ENCODE peak calls at places on chromosomes 4 and X, in eight cellular contexts. One of them, this sample, is unnamed.

GRCh38 chr4:142645478-142646108 is 200.5 kb downstream of the INPP4B start:
- DNase-seq in psoas muscle: no peak
- DNase-seq in transverse colon: no peak
- DNase-seq in mucosa of descending colon: no peak
- DNase-seq in IMR-90: no peak
- DNase-seq in fibroblast of pulmonary artery: peak
- DNase-seq in brain microvascular endothelial cell: peak
- DNase-seq in Peyer's patch: no peak
- DNase-seq in this sample: no peak

GRCh38 chr4:111934294-111934693 is 211.0 kb upstream of the FAM241A start:
- DNase-seq in brain microvascular endothelial cell: no peak
- DNase-seq in psoas muscle: no peak
- DNase-seq in mucosa of descending colon: no peak
- DNase-seq in IMR-90: no peak
- DNase-seq in fibroblast of pulmonary artery: no peak
- DNase-seq in Peyer's patch: no peak
- DNase-seq in transverse colon: no peak
- DNase-seq in this sample: peak

GRCh38 chr4:158858410-158859189 is 89.8 kb downstream of the FNIP2 start:
- DNase-seq in psoas muscle: no peak
- DNase-seq in Peyer's patch: no peak
- DNase-seq in brain microvascular endothelial cell: peak
- DNase-seq in transverse colon: no peak
- DNase-seq in mucosa of descending colon: no peak
- DNase-seq in fibroblast of pulmonary artery: no peak
- DNase-seq in IMR-90: peak
- DNase-seq in this sample: peak

GRCh38 chr4:6595897-6596537 is 21.0 kb downstream of the MAN2B2 start:
- DNase-seq in fibroblast of pulmonary artery: no peak
- DNase-seq in mucosa of descending colon: no peak
- DNase-seq in IMR-90: no peak
- DNase-seq in brain microvascular endothelial cell: no peak
- DNase-seq in transverse colon: no peak
- DNase-seq in Peyer's patch: no peak
- DNase-seq in psoas muscle: no peak
- DNase-seq in this sample: no peak

GRCh38 chrX:74242484-74243138 is 61.4 kb upstream of the ZCCHC13 start:
- DNase-seq in transverse colon: no peak
- DNase-seq in Peyer's patch: peak
- DNase-seq in IMR-90: peak
- DNase-seq in brain microvascular endothelial cell: no peak
- DNase-seq in psoas muscle: no peak
- DNase-seq in fibroblast of pulmonary artery: no peak
- DNase-seq in mucosa of descending colon: no peak
- DNase-seq in this sample: no peak

GRCh38 chr4:118752551-118752950 is 67.4 kb downstream of the METTL14 start:
- DNase-seq in Peyer's patch: no peak
- DNase-seq in psoas muscle: no peak
- DNase-seq in IMR-90: no peak
- DNase-seq in brain microvascular endothelial cell: peak
- DNase-seq in mucosa of descending colon: no peak
- DNase-seq in transverse colon: no peak
- DNase-seq in fibroblast of pulmonary artery: no peak
- DNase-seq in this sample: no peak

GRCh38 chr4:26937567-26937966 is 76.9 kb downstream of the STIM2 start:
- DNase-seq in psoas muscle: no peak
- DNase-seq in mucosa of descending colon: no peak
- DNase-seq in brain microvascular endothelial cell: no peak
- DNase-seq in fibroblast of pulmonary artery: no peak
- DNase-seq in IMR-90: no peak
- DNase-seq in transverse colon: no peak
- DNase-seq in Peyer's patch: no peak
- DNase-seq in this sample: no peak

GRCh38 chrX:91414710-91415109 is 19.9 kb upstream of the PABPC5 start:
- DNase-seq in brain microvascular endothelial cell: no peak
- DNase-seq in transverse colon: no peak
- DNase-seq in fibroblast of pulmonary artery: no peak
- DNase-seq in psoas muscle: no peak
- DNase-seq in IMR-90: no peak
- DNase-seq in Peyer's patch: no peak
- DNase-seq in mucosa of descending colon: no peak
- DNase-seq in this sample: peak

GRCh38 chr4:117676153-117676552 is 358.1 kb upstream of the NDST3 start:
- DNase-seq in mucosa of descending colon: no peak
- DNase-seq in fibroblast of pulmonary artery: no peak
- DNase-seq in transverse colon: no peak
- DNase-seq in IMR-90: no peak
- DNase-seq in psoas muscle: no peak
- DNase-seq in Peyer's patch: no peak
- DNase-seq in brain microvascular endothelial cell: no peak
- DNase-seq in this sample: no peak

GRCh38 chr4:144732584-144733130 is 86.7 kb downstream of the HHIP start:
- DNase-seq in Peyer's patch: no peak
- DNase-seq in IMR-90: peak
- DNase-seq in psoas muscle: no peak
- DNase-seq in transverse colon: no peak
- DNase-seq in fibroblast of pulmonary artery: no peak
- DNase-seq in brain microvascular endothelial cell: no peak
- DNase-seq in mucosa of descending colon: no peak
- DNase-seq in this sample: no peak

GRCh38 chrX:54817220-54817820 is 9.8 kb downstream of the MAGED2 start:
- DNase-seq in mucosa of descending colon: no peak
- DNase-seq in Peyer's patch: no peak
- DNase-seq in brain microvascular endothelial cell: no peak
- DNase-seq in IMR-90: no peak
- DNase-seq in psoas muscle: no peak
- DNase-seq in fibroblast of pulmonary artery: peak
- DNase-seq in transverse colon: no peak
- DNase-seq in this sample: no peak

GRCh38 chr4:44869985-44870384 is 143.6 kb upstream of the GNPDA2 start:
- DNase-seq in psoas muscle: no peak
- DNase-seq in transverse colon: no peak
- DNase-seq in mucosa of descending colon: no peak
- DNase-seq in brain microvascular endothelial cell: no peak
- DNase-seq in fibroblast of pulmonary artery: no peak
- DNase-seq in IMR-90: no peak
- DNase-seq in Peyer's patch: no peak
- DNase-seq in this sample: no peak

GRCh38 chr4:47852121-47852520 is 14.3 kb upstream of the CORIN start:
- DNase-seq in Peyer's patch: no peak
- DNase-seq in brain microvascular endothelial cell: peak
- DNase-seq in IMR-90: peak
- DNase-seq in mucosa of descending colon: no peak
- DNase-seq in transverse colon: no peak
- DNase-seq in psoas muscle: no peak
- DNase-seq in fibroblast of pulmonary artery: peak
- DNase-seq in this sample: peak

GRCh38 chr4:111954546-111954945 is 190.7 kb upstream of the FAM241A start:
- DNase-seq in mucosa of descending colon: no peak
- DNase-seq in Peyer's patch: no peak
- DNase-seq in fibroblast of pulmonary artery: no peak
- DNase-seq in IMR-90: no peak
- DNase-seq in brain microvascular endothelial cell: no peak
- DNase-seq in psoas muscle: no peak
- DNase-seq in transverse colon: no peak
- DNase-seq in this sample: peak

GRCh38 chrX:28586891-28587635 is at the start of gene IL1RAPL1:
- DNase-seq in psoas muscle: no peak
- DNase-seq in fibroblast of pulmonary artery: peak
- DNase-seq in brain microvascular endothelial cell: peak
- DNase-seq in IMR-90: peak
- DNase-seq in mucosa of descending colon: no peak
- DNase-seq in Peyer's patch: no peak
- DNase-seq in transverse colon: no peak
- DNase-seq in this sample: peak

GRCh38 chr4:145285928-145286327 is 105.5 kb upstream of the OTUD4 start:
- DNase-seq in Peyer's patch: no peak
- DNase-seq in mucosa of descending colon: no peak
- DNase-seq in psoas muscle: no peak
- DNase-seq in fibroblast of pulmonary artery: peak
- DNase-seq in transverse colon: no peak
- DNase-seq in brain microvascular endothelial cell: peak
- DNase-seq in IMR-90: peak
- DNase-seq in this sample: peak

GRCh38 chr4:147689062-147689461 is 5.1 kb upstream of the PRMT9 start:
- DNase-seq in psoas muscle: no peak
- DNase-seq in Peyer's patch: no peak
- DNase-seq in fibroblast of pulmonary artery: no peak
- DNase-seq in brain microvascular endothelial cell: no peak
- DNase-seq in transverse colon: no peak
- DNase-seq in IMR-90: no peak
- DNase-seq in mucosa of descending colon: no peak
- DNase-seq in this sample: no peak

GRCh38 chr4:80008351-80008750 is 64.7 kb downstream of the ANTXR2 start:
- DNase-seq in fibroblast of pulmonary artery: no peak
- DNase-seq in IMR-90: no peak
- DNase-seq in mucosa of descending colon: no peak
- DNase-seq in transverse colon: no peak
- DNase-seq in brain microvascular endothelial cell: no peak
- DNase-seq in psoas muscle: no peak
- DNase-seq in Peyer's patch: no peak
- DNase-seq in this sample: no peak

GRCh38 chr4:80225628-80226027 is 28.3 kb downstream of the PRDM8 start:
- DNase-seq in brain microvascular endothelial cell: no peak
- DNase-seq in psoas muscle: no peak
- DNase-seq in transverse colon: no peak
- DNase-seq in mucosa of descending colon: no peak
- DNase-seq in IMR-90: peak
- DNase-seq in fibroblast of pulmonary artery: no peak
- DNase-seq in Peyer's patch: no peak
- DNase-seq in this sample: peak

GRCh38 chr4:60042941-60043340 is 1157.2 kb upstream of the ADGRL3 start:
- DNase-seq in Peyer's patch: no peak
- DNase-seq in transverse colon: no peak
- DNase-seq in mucosa of descending colon: no peak
- DNase-seq in fibroblast of pulmonary artery: no peak
- DNase-seq in brain microvascular endothelial cell: peak
- DNase-seq in psoas muscle: no peak
- DNase-seq in IMR-90: no peak
- DNase-seq in this sample: no peak

GRCh38 chr4:126404549-126404948 is 1089.8 kb downstream of the FAT4 start:
- DNase-seq in brain microvascular endothelial cell: no peak
- DNase-seq in IMR-90: peak
- DNase-seq in mucosa of descending colon: no peak
- DNase-seq in fibroblast of pulmonary artery: peak
- DNase-seq in transverse colon: no peak
- DNase-seq in psoas muscle: no peak
- DNase-seq in Peyer's patch: no peak
- DNase-seq in this sample: no peak

GRCh38 chr4:25029479-25030282 is 1.1 kb downstream of the LGI2 start:
- DNase-seq in transverse colon: peak
- DNase-seq in fibroblast of pulmonary artery: no peak
- DNase-seq in IMR-90: no peak
- DNase-seq in mucosa of descending colon: no peak
- DNase-seq in psoas muscle: no peak
- DNase-seq in brain microvascular endothelial cell: no peak
- DNase-seq in Peyer's patch: no peak
- DNase-seq in this sample: no peak
- H3K4me3 ChIP-seq in transverse colon: peak
- H3K4me3 ChIP-seq in fibroblast of pulmonary artery: peak
- H3K4me3 ChIP-seq in IMR-90: no peak
- H3K4me3 ChIP-seq in mucosa of descending colon: no peak
- H3K4me3 ChIP-seq in psoas muscle: peak
- H3K4me3 ChIP-seq in brain microvascular endothelial cell: peak
- H3K4me3 ChIP-seq in Peyer's patch: no peak
- H3K4me3 ChIP-seq in this sample: no peak

GRCh38 chr4:139763668-139764067 is 98.0 kb downstream of the MGST2 start:
- DNase-seq in psoas muscle: no peak
- DNase-seq in IMR-90: no peak
- DNase-seq in brain microvascular endothelial cell: no peak
- DNase-seq in transverse colon: no peak
- DNase-seq in mucosa of descending colon: no peak
- DNase-seq in Peyer's patch: no peak
- DNase-seq in fibroblast of pulmonary artery: peak
- DNase-seq in this sample: no peak

GRCh38 chr4:139760558-139760957 is 94.9 kb downstream of the MGST2 start:
- DNase-seq in Peyer's patch: no peak
- DNase-seq in psoas muscle: no peak
- DNase-seq in mucosa of descending colon: no peak
- DNase-seq in brain microvascular endothelial cell: no peak
- DNase-seq in transverse colon: no peak
- DNase-seq in fibroblast of pulmonary artery: no peak
- DNase-seq in IMR-90: no peak
- DNase-seq in this sample: no peak

GRCh38 chr4:139763205-139763604 is 97.6 kb downstream of the MGST2 start:
- DNase-seq in fibroblast of pulmonary artery: no peak
- DNase-seq in psoas muscle: no peak
- DNase-seq in IMR-90: no peak
- DNase-seq in transverse colon: no peak
- DNase-seq in mucosa of descending colon: no peak
- DNase-seq in brain microvascular endothelial cell: no peak
- DNase-seq in Peyer's patch: no peak
- DNase-seq in this sample: no peak

GRCh38 chr4:139762715-139763114 is 97.1 kb downstream of the MGST2 start:
- DNase-seq in fibroblast of pulmonary artery: peak
- DNase-seq in transverse colon: no peak
- DNase-seq in psoas muscle: no peak
- DNase-seq in mucosa of descending colon: no peak
- DNase-seq in brain microvascular endothelial cell: no peak
- DNase-seq in IMR-90: no peak
- DNase-seq in Peyer's patch: no peak
- DNase-seq in this sample: no peak

DNA sequence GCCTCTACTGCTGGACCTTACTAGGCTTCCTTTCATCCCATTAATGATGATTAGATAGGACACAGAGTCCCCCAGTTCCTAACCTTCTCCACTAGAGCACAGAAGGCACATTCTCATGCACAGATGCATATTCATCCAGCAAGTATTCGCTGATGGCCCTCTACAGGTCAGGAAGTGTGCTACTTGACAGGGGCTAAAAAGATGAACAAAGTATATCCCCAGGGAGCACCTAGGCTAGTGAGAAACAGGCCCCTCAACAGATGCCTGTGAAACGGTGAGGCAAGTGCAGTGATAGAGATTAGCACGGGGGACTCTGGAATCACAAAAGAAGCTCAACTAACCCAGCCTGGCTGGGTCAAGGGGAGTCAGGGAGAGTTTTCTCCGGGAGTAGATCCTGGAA is 95.8 kb downstream of the MGST2 start:
- DNase-seq in fibroblast of pulmonary artery: peak
- DNase-seq in psoas muscle: no peak
- DNase-seq in IMR-90: peak
- DNase-seq in brain microvascular endothelial cell: peak
- DNase-seq in transverse colon: no peak
- DNase-seq in Peyer's patch: no peak
- DNase-seq in mucosa of descending colon: no peak
- DNase-seq in this sample: peak
- TF ChIP-seq CTCF in fibroblast of pulmonary artery: peak
- TF ChIP-seq CTCF in psoas muscle: peak
- TF ChIP-seq CTCF in IMR-90: peak
- TF ChIP-seq CTCF in brain microvascular endothelial cell: peak
- TF ChIP-seq CTCF in transverse colon: no peak
- TF ChIP-seq CTCF in Peyer's patch: no peak
- TF ChIP-seq CTCF in mucosa of descending colon: no peak
- TF ChIP-seq CTCF in this sample: peak

GRCh38 chrX:15619053-15619772 is 18.5 kb upstream of the ACE2 start:
- DNase-seq in psoas muscle: no peak
- DNase-seq in brain microvascular endothelial cell: no peak
- DNase-seq in Peyer's patch: no peak
- DNase-seq in fibroblast of pulmonary artery: no peak
- DNase-seq in IMR-90: peak
- DNase-seq in transverse colon: peak
- DNase-seq in mucosa of descending colon: no peak
- DNase-seq in this sample: peak
- H3K4me3 ChIP-seq in psoas muscle: no peak
- H3K4me3 ChIP-seq in brain microvascular endothelial cell: no peak
- H3K4me3 ChIP-seq in Peyer's patch: no peak
- H3K4me3 ChIP-seq in fibroblast of pulmonary artery: no peak
- H3K4me3 ChIP-seq in IMR-90: no peak
- H3K4me3 ChIP-seq in transverse colon: no peak
- H3K4me3 ChIP-seq in mucosa of descending colon: no peak
- H3K4me3 ChIP-seq in this sample: no peak

GRCh38 chrX:40079572-40079971 is 18.2 kb downstream of the BCOR start:
- DNase-seq in psoas muscle: no peak
- DNase-seq in mucosa of descending colon: no peak
- DNase-seq in brain microvascular endothelial cell: no peak
- DNase-seq in IMR-90: no peak
- DNase-seq in Peyer's patch: no peak
- DNase-seq in transverse colon: no peak
- DNase-seq in fibroblast of pulmonary artery: no peak
- DNase-seq in this sample: no peak
- TF ChIP-seq CTCF in psoas muscle: no peak
- TF ChIP-seq CTCF in mucosa of descending colon: no peak
- TF ChIP-seq CTCF in brain microvascular endothelial cell: no peak
- TF ChIP-seq CTCF in IMR-90: no peak
- TF ChIP-seq CTCF in Peyer's patch: no peak
- TF ChIP-seq CTCF in transverse colon: no peak
- TF ChIP-seq CTCF in fibroblast of pulmonary artery: no peak
- TF ChIP-seq CTCF in this sample: no peak